ENCODE peak calls at places on chromosomes 5 and 9, in four cellular contexts. F is effector memory CD4-positive, alpha-beta T cell; K is heart right ventricle; N is IMR-90. P is an unnamed sample.
A peak's percentile ranks its signal among the peaks of the same experiment; 100 is the strongest.

GRCh38 chr5:167723254-167723871 is 568.1 kb upstream of the WWC1 start:
- DNase-seq in K (peak; percentile 61), N (peak; percentile 70), F (peak; percentile 38), P (peak; percentile 58)

GRCh38 chr9:75071530-75072122 is 16.3 kb downstream of the NMRK1 start:
- DNase-seq in K (no peak), N (no peak), F (peak; percentile 54), P (no peak)

GRCh38 chr9:137764981-137765380 is 112.6 kb upstream of the CACNA1B start:
- DNase-seq in K (no peak), N (no peak), F (no peak), P (no peak)

GRCh38 chr9:23659346-23660006 is 166.6 kb downstream of the ELAVL2 start:
- DNase-seq in K (no peak), N (no peak), F (no peak), P (no peak)

GRCh38 chr5:127849891-127850290 is 146.7 kb downstream of the CCDC192 start:
- DNase-seq in N (no peak), F (no peak), K (no peak), P (no peak)

GRCh38 chr9:76215066-76215465 is 179.2 kb downstream of the RFK start:
- DNase-seq in F (no peak), K (no peak), N (peak; percentile 86), P (no peak)

GRCh38 chr5:12659675-12660074 is 755.4 kb upstream of the CTNND2 start:
- DNase-seq in F (no peak), K (no peak), N (no peak), P (no peak)

GRCh38 chr9:89797255-89797654 is 192.4 kb downstream of the GADD45G start:
- DNase-seq in K (no peak), N (no peak), F (no peak), P (no peak)

GRCh38 chr5:10233505-10233904 is 16.2 kb downstream of the ATPSCKMT start:
- DNase-seq in N (peak; percentile 97), K (no peak), F (no peak), P (no peak)

GRCh38 chr5:23302438-23302837 is 205.0 kb upstream of the PRDM9 start:
- DNase-seq in K (no peak), F (no peak), N (no peak), P (no peak)

GRCh38 chr5:167716376-167716775 is 575.1 kb upstream of the WWC1 start:
- DNase-seq in N (peak; percentile 77), F (no peak), K (no peak), P (no peak)

GRCh38 chr5:157479166-157479565 is 19.2 kb downstream of the NIPAL4 start:
- DNase-seq in N (peak; percentile 28), F (no peak), K (no peak), P (no peak)

GRCh38 chr9:4207881-4208615 is 91.8 kb downstream of the GLIS3 start:
- DNase-seq in N (peak; percentile 61), K (no peak), F (no peak), P (no peak)

GRCh38 chr5:96823060-96823459 is 15.3 kb upstream of the ERAP1 start:
- DNase-seq in K (no peak), N (no peak), F (no peak), P (no peak)

GRCh38 chr5:171395042-171395441 is 7.4 kb downstream of the NPM1 start:
- DNase-seq in F (no peak), K (no peak), N (no peak), P (no peak)
- H3K27ac ChIP-seq in F (no peak overlapping the region), K (no peak overlapping the region), N (no peak overlapping the region), P (no peak overlapping the region)

DNA sequence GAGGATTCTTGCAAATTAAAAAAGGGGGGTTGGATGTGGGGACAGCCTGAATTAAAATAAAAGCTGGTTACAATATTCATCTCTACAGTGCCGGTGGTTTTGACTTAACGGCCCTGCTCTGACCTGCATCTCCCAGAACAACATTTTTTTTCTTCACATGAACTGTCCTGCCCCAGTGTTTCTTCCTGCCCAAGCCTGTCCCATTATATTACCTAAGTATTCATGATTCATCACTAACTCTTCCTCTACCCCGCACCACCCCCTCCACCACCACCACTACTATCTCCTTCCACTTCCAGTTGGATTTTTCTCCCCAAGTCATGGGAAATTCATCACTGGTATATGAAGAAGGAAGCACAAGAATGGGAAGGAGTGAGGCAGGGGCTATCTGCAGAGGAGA is 90.1 kb downstream of the ZFAND5 start:
- DNase-seq in N (no peak), K (no peak), F (no peak), P (no peak)
- H3K27ac ChIP-seq in N (no peak overlapping the region), K (no peak overlapping the region), F (no peak overlapping the region), P (no peak overlapping the region)

GRCh38 chr5:107640568-107640967 is 30.2 kb downstream of the EFNA5 start:
- DNase-seq in N (no peak), F (no peak), K (no peak), P (no peak)

GRCh38 chr5:107635276-107635675 is 35.5 kb downstream of the EFNA5 start:
- DNase-seq in K (no peak), N (no peak), F (no peak), P (no peak)

GRCh38 chr5:107636555-107636954 is 34.2 kb downstream of the EFNA5 start:
- DNase-seq in N (no peak), K (no peak), F (no peak), P (no peak)

DNA sequence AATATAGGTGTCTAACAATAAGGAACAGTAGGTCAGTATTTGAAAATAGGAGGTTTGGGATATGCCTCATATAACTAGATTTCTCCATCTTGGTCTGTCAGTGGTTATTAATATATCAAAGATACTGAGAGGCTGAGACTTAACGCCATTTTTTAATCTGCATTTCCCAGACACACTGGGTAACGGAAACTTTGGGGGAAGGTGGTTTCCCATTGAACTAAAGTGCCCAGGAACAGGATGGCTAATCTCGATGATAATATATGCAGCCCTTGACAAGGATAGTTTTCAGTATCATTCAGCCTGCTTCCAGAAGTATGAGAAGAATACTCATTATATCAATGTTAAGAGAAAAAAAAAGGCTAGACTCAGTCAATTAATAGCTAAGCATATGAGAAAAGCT is 30.7 kb downstream of the EFNA5 start:
- DNase-seq in F (no peak), K (no peak), N (no peak), P (no peak)
- H3K27ac ChIP-seq in F (no peak overlapping the region), K (no peak overlapping the region), N (no peak overlapping the region), P (no peak overlapping the region)

GRCh38 chr9:127318651-127319167 is 54.1 kb downstream of the GARNL3 start:
- DNase-seq in F (no peak), K (peak; percentile 27), N (peak; percentile 76), P (no peak)

GRCh38 chr9:127320122-127320378 is 55.5 kb downstream of the GARNL3 start:
- DNase-seq in N (no peak), K (no peak), F (no peak), P (no peak)

GRCh38 chr9:127319366-127320121 is 55.0 kb downstream of the GARNL3 start:
- DNase-seq in F (no peak), N (no peak), K (no peak), P (no peak)

GRCh38 chr9:127314911-127315310 is 50.3 kb downstream of the GARNL3 start:
- DNase-seq in F (no peak), N (no peak), K (no peak), P (no peak)

DNA sequence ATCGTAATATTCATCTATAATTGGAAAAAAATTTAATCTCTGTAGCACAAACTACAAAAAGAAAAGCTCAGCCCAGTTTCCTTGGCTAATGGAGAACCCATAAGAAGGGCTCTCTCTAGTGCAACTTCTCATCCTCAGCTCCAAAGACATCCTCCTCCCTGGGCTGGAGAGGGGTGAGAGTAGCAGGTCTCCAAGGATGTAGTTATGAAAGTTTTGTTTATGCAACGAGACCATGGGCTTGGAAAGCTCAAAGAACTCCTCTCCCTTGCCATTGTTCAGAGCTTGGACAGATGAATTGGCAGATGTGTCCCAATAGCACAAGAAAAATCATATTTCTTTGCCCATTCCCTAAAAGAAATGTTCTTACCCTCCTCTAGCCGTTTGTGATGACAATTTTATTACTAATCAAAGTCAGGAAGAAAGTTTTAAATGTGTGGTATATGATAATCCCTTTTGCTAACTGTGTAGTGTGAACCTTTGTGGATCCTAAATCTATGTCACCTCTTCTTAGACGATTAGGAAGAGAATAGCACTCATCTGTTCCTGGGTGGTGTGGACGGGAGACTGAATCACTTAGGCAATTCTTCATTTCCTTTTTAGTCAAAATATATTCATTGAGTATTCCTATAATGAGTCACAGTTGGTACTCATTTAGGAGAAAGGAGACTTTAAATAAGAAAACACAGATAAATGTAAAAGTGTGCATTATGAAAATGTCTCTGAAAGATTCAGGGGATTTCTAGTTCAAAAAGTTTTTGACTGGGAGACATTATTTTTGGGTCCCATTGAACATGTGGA is 52.2 kb downstream of the GARNL3 start:
- DNase-seq in N (peak; percentile 39), K (no peak), F (no peak), P (no peak)
- H3K27ac ChIP-seq in N (no peak overlapping the region), K (no peak overlapping the region), F (no peak overlapping the region), P (no peak overlapping the region)

GRCh38 chr5:40486437-40487270 is 193.1 kb upstream of the PTGER4 start:
- DNase-seq in K (no peak), F (peak; percentile 35), N (peak; percentile 29), P (peak; percentile 89)

GRCh38 chr5:40495172-40495699 is 184.5 kb upstream of the PTGER4 start:
- DNase-seq in F (no peak), K (no peak), N (no peak), P (no peak)

GRCh38 chr5:40494631-40495030 is 185.1 kb upstream of the PTGER4 start:
- DNase-seq in K (no peak), N (no peak), F (no peak), P (no peak)

GRCh38 chr5:40485021-40485998 is 194.4 kb upstream of the PTGER4 start:
- DNase-seq in K (no peak), N (no peak), F (no peak), P (peak; percentile 74)

GRCh38 chr5:40490464-40491083 is 189.1 kb upstream of the PTGER4 start:
- DNase-seq in F (no peak), K (no peak), N (no peak), P (peak; percentile 56)
- H3K27ac ChIP-seq in F (no peak overlapping the region), K (no peak overlapping the region), N (no peak overlapping the region), P (peak overlapping the region; percentile 9)

GRCh38 chr9:132266017-132266416 is 88.8 kb downstream of the SETX start:
- DNase-seq in F (no peak), N (no peak), K (no peak), P (no peak)

GRCh38 chr9:132267660-132268059 is 87.1 kb downstream of the SETX start:
- DNase-seq in K (no peak), N (no peak), F (no peak), P (no peak)

GRCh38 chr9:132268725-132269352 is 85.9 kb downstream of the SETX start:
- DNase-seq in N (peak; percentile 67), F (peak; percentile 56), K (peak; percentile 66), P (peak; percentile 66)
- H3K27ac ChIP-seq in N (no peak overlapping the region), F (no peak overlapping the region), K (no peak overlapping the region), P (no peak overlapping the region)

GRCh38 chr5:74598731-74599624 is 41.5 kb downstream of the ENC1 start:
- DNase-seq in N (peak; percentile 75), F (no peak), K (no peak), P (no peak)
- H3K27ac ChIP-seq in N (no peak overlapping the region), F (no peak overlapping the region), K (no peak overlapping the region), P (no peak overlapping the region)

GRCh38 chr5:136164226-136164625 is 28.7 kb downstream of the SMIM32 start:
- DNase-seq in N (no peak), K (no peak), F (no peak), P (no peak)
- H3K27ac ChIP-seq in N (no peak overlapping the region), K (no peak overlapping the region), F (no peak overlapping the region), P (no peak overlapping the region)